ENCODE peak calls at places on chromosomes 7 and 10, in four cellular contexts. One of them, this sample, is unnamed.

GRCh38 chr10:80372675-80373074 is 16.1 kb downstream of the DYDC2 start:
- DNase-seq in pancreas: no peak
- DNase-seq in lower lobe of right lung: no peak
- DNase-seq in AG10803: no peak
- DNase-seq in this sample: no peak

GRCh38 chr10:50394832-50395231 is 143.5 kb upstream of the ASAH2 start:
- DNase-seq in pancreas: no peak
- DNase-seq in lower lobe of right lung: no peak
- DNase-seq in AG10803: peak; percentile 28
- DNase-seq in this sample: no peak

GRCh38 chr10:123995461-123996131 is 97.8 kb downstream of the CHST15 start:
- DNase-seq in pancreas: peak; percentile 38
- DNase-seq in lower lobe of right lung: peak; percentile 69
- DNase-seq in AG10803: peak; percentile 81
- DNase-seq in this sample: peak; percentile 66

GRCh38 chr10:36880898-36881297 is 244.5 kb upstream of the ANKRD30A start:
- DNase-seq in pancreas: no peak
- DNase-seq in lower lobe of right lung: no peak
- DNase-seq in AG10803: peak; percentile 49
- DNase-seq in this sample: peak; percentile 45

GRCh38 chr7:1698221-1698620 is 28.1 kb downstream of the ELFN1 start:
- DNase-seq in pancreas: peak; percentile 1
- DNase-seq in lower lobe of right lung: no peak
- DNase-seq in AG10803: no peak
- DNase-seq in this sample: no peak

GRCh38 chr7:151806204-151806603 is 70.7 kb downstream of the PRKAG2 start:
- DNase-seq in pancreas: no peak
- DNase-seq in lower lobe of right lung: peak; percentile 26
- DNase-seq in AG10803: peak; percentile 14
- DNase-seq in this sample: no peak

GRCh38 chr7:91913612-91914011 is 27.1 kb upstream of the AKAP9 start:
- DNase-seq in pancreas: no peak
- DNase-seq in lower lobe of right lung: no peak
- DNase-seq in AG10803: peak; percentile 35
- DNase-seq in this sample: no peak

GRCh38 chr7:91062713-91063112 is 201.5 kb upstream of the FZD1 start:
- DNase-seq in pancreas: no peak
- DNase-seq in lower lobe of right lung: no peak
- DNase-seq in AG10803: no peak
- DNase-seq in this sample: no peak

GRCh38 chr7:158957507-158957900 is 101.1 kb downstream of the DYNC2I1 start:
- DNase-seq in pancreas: no peak
- DNase-seq in lower lobe of right lung: no peak
- DNase-seq in AG10803: no peak
- DNase-seq in this sample: no peak

GRCh38 chr10:128095753-128096469 is 30.3 kb downstream of the MKI67 start:
- DNase-seq in pancreas: no peak
- DNase-seq in lower lobe of right lung: no peak
- DNase-seq in AG10803: no peak
- DNase-seq in this sample: no peak
- H3K4me3 ChIP-seq in pancreas: no peak overlapping the region
- H3K4me3 ChIP-seq in lower lobe of right lung: no peak overlapping the region
- H3K4me3 ChIP-seq in AG10803: no peak overlapping the region
- H3K4me3 ChIP-seq in this sample: no peak overlapping the region

GRCh38 chr7:127594490-127594889 is 954 bp downstream of the FSCN3 start:
- DNase-seq in pancreas: peak; percentile 70
- DNase-seq in lower lobe of right lung: no peak
- DNase-seq in AG10803: no peak
- DNase-seq in this sample: no peak

GRCh38 chr7:127600885-127601284 is 7.3 kb downstream of the FSCN3 start:
- DNase-seq in pancreas: no peak
- DNase-seq in lower lobe of right lung: no peak
- DNase-seq in AG10803: no peak
- DNase-seq in this sample: no peak

GRCh38 chr7:127592550-127592949 is 986 bp upstream of the FSCN3 start:
- DNase-seq in pancreas: no peak
- DNase-seq in lower lobe of right lung: no peak
- DNase-seq in AG10803: no peak
- DNase-seq in this sample: no peak

GRCh38 chr7:127598318-127598717 is 4.8 kb downstream of the FSCN3 start:
- DNase-seq in pancreas: no peak
- DNase-seq in lower lobe of right lung: no peak
- DNase-seq in AG10803: no peak
- DNase-seq in this sample: no peak
- H3K4me3 ChIP-seq in pancreas: no peak overlapping the region
- H3K4me3 ChIP-seq in lower lobe of right lung: no peak overlapping the region
- H3K4me3 ChIP-seq in AG10803: no peak overlapping the region
- H3K4me3 ChIP-seq in this sample: no peak overlapping the region

GRCh38 chr10:21114683-21115082 is 217.6 kb upstream of the NEBL start:
- DNase-seq in pancreas: no peak
- DNase-seq in lower lobe of right lung: no peak
- DNase-seq in AG10803: no peak
- DNase-seq in this sample: no peak

GRCh38 chr10:21110358-21110757 is 213.2 kb upstream of the NEBL start:
- DNase-seq in pancreas: no peak
- DNase-seq in lower lobe of right lung: no peak
- DNase-seq in AG10803: no peak
- DNase-seq in this sample: no peak
- H3K4me3 ChIP-seq in pancreas: no peak overlapping the region
- H3K4me3 ChIP-seq in lower lobe of right lung: no peak overlapping the region
- H3K4me3 ChIP-seq in AG10803: no peak overlapping the region
- H3K4me3 ChIP-seq in this sample: no peak overlapping the region

DNA sequence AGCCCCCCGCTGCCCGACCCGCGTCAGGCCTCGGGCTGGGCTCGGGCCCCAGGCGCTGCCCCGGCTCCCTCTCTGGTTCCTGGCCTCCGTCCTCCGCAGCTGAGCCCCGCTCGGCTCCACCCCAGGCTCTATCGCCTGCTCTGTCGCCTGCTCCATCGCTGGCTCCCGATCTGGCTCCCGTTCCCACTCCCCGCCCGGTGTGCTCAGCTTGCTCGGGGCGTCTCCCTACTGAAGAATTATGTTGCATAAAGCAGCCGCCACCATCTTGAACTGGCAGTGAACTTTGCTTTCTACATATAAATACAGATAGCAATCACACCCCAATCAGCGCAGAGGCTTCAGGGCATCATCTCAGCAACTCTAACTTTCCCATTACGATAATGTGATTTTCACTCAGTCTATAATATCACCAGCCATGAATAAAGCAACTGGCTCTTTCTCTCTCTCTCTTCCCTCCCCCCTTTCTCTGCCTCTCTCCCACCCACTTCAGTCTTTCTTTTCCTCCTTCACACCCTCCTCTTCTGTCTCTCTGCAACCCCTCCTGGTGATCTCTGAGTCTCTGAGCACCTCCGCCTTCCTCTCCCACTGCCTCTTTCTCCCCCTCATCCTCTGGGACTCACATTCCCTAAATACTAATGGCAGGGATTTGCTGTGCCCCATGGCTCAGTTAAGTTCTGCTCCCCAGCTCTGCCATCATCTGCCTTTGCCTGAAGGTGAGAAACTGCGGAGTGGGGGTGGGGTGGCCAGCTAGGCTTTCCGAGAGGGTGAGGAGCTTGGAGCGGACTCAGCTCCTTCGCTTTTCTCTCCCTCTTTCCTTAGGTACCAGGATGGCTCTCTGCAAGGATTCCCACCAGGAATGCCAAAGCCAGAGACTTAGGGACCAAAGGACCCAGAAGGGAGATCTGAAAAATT is 43.2 kb upstream of the BTRC start:
- DNase-seq in pancreas: peak; percentile 42
- DNase-seq in lower lobe of right lung: no peak
- DNase-seq in AG10803: no peak
- DNase-seq in this sample: no peak
- H3K4me3 ChIP-seq in pancreas: peak overlapping the region; percentile 40
- H3K4me3 ChIP-seq in lower lobe of right lung: no peak overlapping the region
- H3K4me3 ChIP-seq in AG10803: no peak overlapping the region
- H3K4me3 ChIP-seq in this sample: no peak overlapping the region

DNA sequence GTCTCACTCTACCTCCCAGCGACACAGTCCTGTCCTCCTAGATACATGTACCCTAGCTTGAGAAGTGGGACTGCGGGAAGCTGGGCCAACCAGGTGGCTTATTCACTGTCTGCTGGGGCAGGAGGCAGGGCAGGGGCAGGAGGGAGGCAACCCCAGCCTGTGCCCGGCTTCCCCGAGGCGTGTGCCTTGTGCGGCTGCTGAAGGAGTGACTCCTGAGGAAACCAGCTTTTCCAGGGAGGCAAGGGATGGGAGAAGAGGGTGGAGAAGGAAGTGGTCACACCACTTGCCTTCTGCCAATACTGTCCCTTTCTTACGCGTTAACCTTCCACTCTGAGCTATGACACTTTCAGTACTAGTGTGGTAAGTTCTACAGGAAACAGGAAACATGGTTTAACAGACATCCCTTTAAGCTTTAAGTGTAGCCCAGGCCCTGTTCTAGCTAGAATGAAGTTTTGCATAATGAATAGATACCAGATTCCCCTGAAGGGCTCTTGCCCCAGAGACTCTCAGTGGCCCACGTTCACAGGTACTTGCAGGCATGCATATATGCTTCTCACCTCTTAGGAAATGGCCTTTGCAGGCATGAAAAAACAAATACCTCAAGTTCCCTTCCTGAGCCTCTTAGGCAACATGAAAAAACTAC is 40.6 kb downstream of the SYPL1 start:
- DNase-seq in pancreas: no peak
- DNase-seq in lower lobe of right lung: peak; percentile 62
- DNase-seq in AG10803: no peak
- DNase-seq in this sample: no peak
- H3K4me3 ChIP-seq in pancreas: no peak overlapping the region
- H3K4me3 ChIP-seq in lower lobe of right lung: no peak overlapping the region
- H3K4me3 ChIP-seq in AG10803: no peak overlapping the region
- H3K4me3 ChIP-seq in this sample: no peak overlapping the region